ENCODE peak calls at places on chromosomes 2 and 18, in five cellular contexts. One of them, this sample, is unnamed.

GRCh38 chr2:152875832-152876669 is 157.6 kb downstream of the ARL6IP6 start:
- DNase-seq in left ventricle myocardium inferior: no peak
- DNase-seq in tibial artery: no peak
- DNase-seq in fibroblast of lung: no peak
- DNase-seq in substantia nigra: no peak
- DNase-seq in this sample: no peak

GRCh38 chr18:63444567-63444966 is 22.3 kb upstream of the VPS4B start:
- DNase-seq in left ventricle myocardium inferior: no peak
- DNase-seq in tibial artery: peak
- DNase-seq in fibroblast of lung: peak
- DNase-seq in substantia nigra: no peak
- DNase-seq in this sample: no peak

GRCh38 chr2:101873543-101873942 is 118.2 kb upstream of the IL1R2 start:
- DNase-seq in left ventricle myocardium inferior: no peak
- DNase-seq in tibial artery: no peak
- DNase-seq in fibroblast of lung: peak
- DNase-seq in substantia nigra: no peak
- DNase-seq in this sample: no peak

GRCh38 chr18:78085241-78086185 is 835.9 kb downstream of the GALR1 start:
- DNase-seq in left ventricle myocardium inferior: no peak
- DNase-seq in tibial artery: no peak
- DNase-seq in fibroblast of lung: no peak
- DNase-seq in substantia nigra: no peak
- DNase-seq in this sample: no peak

GRCh38 chr2:188922191-188922590 is 52.0 kb upstream of the COL3A1 start:
- DNase-seq in left ventricle myocardium inferior: no peak
- DNase-seq in tibial artery: no peak
- DNase-seq in fibroblast of lung: no peak
- DNase-seq in substantia nigra: no peak
- DNase-seq in this sample: no peak

GRCh38 chr2:10125842-10126596 is 3.5 kb downstream of the RRM2 start:
- DNase-seq in left ventricle myocardium inferior: no peak
- DNase-seq in tibial artery: no peak
- DNase-seq in fibroblast of lung: no peak
- DNase-seq in substantia nigra: no peak
- DNase-seq in this sample: no peak

GRCh38 chr18:63237911-63238710 is 81.5 kb downstream of the BCL2 start:
- DNase-seq in left ventricle myocardium inferior: no peak
- DNase-seq in tibial artery: no peak
- DNase-seq in fibroblast of lung: peak
- DNase-seq in substantia nigra: no peak
- DNase-seq in this sample: peak

GRCh38 chr2:138602166-138602460 is 100.5 kb downstream of the SPOPL start:
- DNase-seq in left ventricle myocardium inferior: no peak
- DNase-seq in tibial artery: no peak
- DNase-seq in fibroblast of lung: no peak
- DNase-seq in substantia nigra: no peak
- DNase-seq in this sample: no peak

GRCh38 chr18:34911081-34911480 is 130.1 kb upstream of the MAPRE2 start:
- DNase-seq in left ventricle myocardium inferior: no peak
- DNase-seq in tibial artery: no peak
- DNase-seq in fibroblast of lung: no peak
- DNase-seq in substantia nigra: no peak
- DNase-seq in this sample: no peak

GRCh38 chr2:63845866-63846265 is 4.2 kb downstream of the UGP2 start:
- DNase-seq in left ventricle myocardium inferior: no peak
- DNase-seq in tibial artery: no peak
- DNase-seq in fibroblast of lung: no peak
- DNase-seq in substantia nigra: no peak
- DNase-seq in this sample: no peak

GRCh38 chr2:212863185-212863588 is 288.2 kb downstream of the IKZF2 start:
- DNase-seq in left ventricle myocardium inferior: no peak
- DNase-seq in tibial artery: no peak
- DNase-seq in fibroblast of lung: peak
- DNase-seq in substantia nigra: no peak
- DNase-seq in this sample: no peak

GRCh38 chr2:54949431-54949830 is 100.8 kb downstream of the RTN4 start:
- DNase-seq in left ventricle myocardium inferior: no peak
- DNase-seq in tibial artery: no peak
- DNase-seq in fibroblast of lung: peak
- DNase-seq in substantia nigra: no peak
- DNase-seq in this sample: no peak

GRCh38 chr2:74695663-74696062 is 41.6 kb downstream of the SEMA4F start:
- DNase-seq in left ventricle myocardium inferior: no peak
- DNase-seq in tibial artery: no peak
- DNase-seq in fibroblast of lung: no peak
- DNase-seq in substantia nigra: no peak
- DNase-seq in this sample: no peak

DNA sequence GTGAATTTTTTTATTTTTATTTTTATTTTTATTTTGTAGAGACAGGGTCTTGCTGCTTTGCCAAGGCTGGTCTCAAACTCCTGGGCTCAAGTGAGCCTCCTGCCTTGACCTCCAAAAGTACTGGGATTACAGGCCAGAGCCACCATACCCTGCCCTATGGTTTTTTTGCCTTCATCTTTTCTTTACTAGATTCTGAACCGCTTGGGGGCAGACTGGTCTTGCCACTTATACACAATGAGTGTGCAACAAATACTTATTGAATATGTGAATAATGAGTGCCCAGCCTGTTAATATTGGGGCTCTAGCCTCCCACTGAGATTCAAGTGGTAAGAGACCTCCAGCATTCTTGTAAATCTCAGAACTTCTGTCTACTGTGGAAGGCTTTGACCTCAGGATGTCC is 3.9 kb downstream of the NCK2 start:
- DNase-seq in left ventricle myocardium inferior: no peak
- DNase-seq in tibial artery: no peak
- DNase-seq in fibroblast of lung: no peak
- DNase-seq in substantia nigra: no peak
- DNase-seq in this sample: no peak
- H3K27ac ChIP-seq in left ventricle myocardium inferior: no peak
- H3K27ac ChIP-seq in tibial artery: no peak
- H3K27ac ChIP-seq in fibroblast of lung: peak
- H3K27ac ChIP-seq in substantia nigra: no peak
- H3K27ac ChIP-seq in this sample: no peak

DNA sequence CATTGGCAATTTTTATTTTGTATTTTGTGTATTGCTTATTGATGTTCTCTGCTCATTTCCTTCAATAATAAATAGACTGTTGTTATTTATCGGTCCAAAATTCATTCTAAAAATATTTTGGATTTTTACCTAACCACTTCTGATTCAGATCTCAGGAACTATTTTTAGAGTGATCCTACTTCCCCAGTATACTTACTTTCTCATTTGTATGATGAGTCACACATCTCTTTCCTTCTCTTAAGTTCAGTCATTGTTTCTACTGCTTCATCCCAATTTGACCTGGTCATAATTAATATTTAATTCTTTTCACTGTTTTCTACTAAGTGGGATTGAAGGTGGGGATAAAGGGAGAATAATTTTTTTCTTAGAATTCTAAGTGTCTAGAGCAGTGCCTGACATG is 75.1 kb downstream of the AGPS start:
- DNase-seq in left ventricle myocardium inferior: no peak
- DNase-seq in tibial artery: no peak
- DNase-seq in fibroblast of lung: peak
- DNase-seq in substantia nigra: no peak
- DNase-seq in this sample: no peak
- H3K27ac ChIP-seq in left ventricle myocardium inferior: no peak
- H3K27ac ChIP-seq in tibial artery: no peak
- H3K27ac ChIP-seq in fibroblast of lung: no peak
- H3K27ac ChIP-seq in substantia nigra: no peak
- H3K27ac ChIP-seq in this sample: no peak

GRCh38 chr2:224958873-224959272 is 83.4 kb downstream of the DOCK10 start:
- DNase-seq in left ventricle myocardium inferior: no peak
- DNase-seq in tibial artery: no peak
- DNase-seq in fibroblast of lung: no peak
- DNase-seq in substantia nigra: no peak
- DNase-seq in this sample: no peak
- H3K27ac ChIP-seq in left ventricle myocardium inferior: no peak
- H3K27ac ChIP-seq in tibial artery: peak
- H3K27ac ChIP-seq in fibroblast of lung: no peak
- H3K27ac ChIP-seq in substantia nigra: peak
- H3K27ac ChIP-seq in this sample: no peak

GRCh38 chr2:41940715-41941114 is 107.1 kb upstream of the PKDCC start:
- DNase-seq in left ventricle myocardium inferior: no peak
- DNase-seq in tibial artery: no peak
- DNase-seq in fibroblast of lung: no peak
- DNase-seq in substantia nigra: no peak
- DNase-seq in this sample: no peak
- H3K27ac ChIP-seq in left ventricle myocardium inferior: peak
- H3K27ac ChIP-seq in tibial artery: peak
- H3K27ac ChIP-seq in fibroblast of lung: no peak
- H3K27ac ChIP-seq in substantia nigra: no peak
- H3K27ac ChIP-seq in this sample: peak

GRCh38 chr2:217831306-217831705 is 171.5 kb downstream of the TNS1 start:
- DNase-seq in left ventricle myocardium inferior: no peak
- DNase-seq in tibial artery: no peak
- DNase-seq in fibroblast of lung: no peak
- DNase-seq in substantia nigra: no peak
- DNase-seq in this sample: no peak
- H3K27ac ChIP-seq in left ventricle myocardium inferior: peak
- H3K27ac ChIP-seq in tibial artery: peak
- H3K27ac ChIP-seq in fibroblast of lung: no peak
- H3K27ac ChIP-seq in substantia nigra: no peak
- H3K27ac ChIP-seq in this sample: peak

GRCh38 chr18:3623769-3624545 is 174.0 kb downstream of the TGIF1 start:
- DNase-seq in left ventricle myocardium inferior: peak
- DNase-seq in tibial artery: peak
- DNase-seq in fibroblast of lung: peak
- DNase-seq in substantia nigra: no peak
- DNase-seq in this sample: peak

GRCh38 chr18:3626927-3627240 is 176.9 kb downstream of the TGIF1 start:
- DNase-seq in left ventricle myocardium inferior: no peak
- DNase-seq in tibial artery: no peak
- DNase-seq in fibroblast of lung: no peak
- DNase-seq in substantia nigra: no peak
- DNase-seq in this sample: no peak

GRCh38 chr18:3624546-3624817 is 174.5 kb downstream of the TGIF1 start:
- DNase-seq in left ventricle myocardium inferior: no peak
- DNase-seq in tibial artery: no peak
- DNase-seq in fibroblast of lung: no peak
- DNase-seq in substantia nigra: no peak
- DNase-seq in this sample: no peak

GRCh38 chr18:3625717-3626091 is 175.7 kb downstream of the TGIF1 start:
- DNase-seq in left ventricle myocardium inferior: no peak
- DNase-seq in tibial artery: no peak
- DNase-seq in fibroblast of lung: no peak
- DNase-seq in substantia nigra: no peak
- DNase-seq in this sample: no peak

DNA sequence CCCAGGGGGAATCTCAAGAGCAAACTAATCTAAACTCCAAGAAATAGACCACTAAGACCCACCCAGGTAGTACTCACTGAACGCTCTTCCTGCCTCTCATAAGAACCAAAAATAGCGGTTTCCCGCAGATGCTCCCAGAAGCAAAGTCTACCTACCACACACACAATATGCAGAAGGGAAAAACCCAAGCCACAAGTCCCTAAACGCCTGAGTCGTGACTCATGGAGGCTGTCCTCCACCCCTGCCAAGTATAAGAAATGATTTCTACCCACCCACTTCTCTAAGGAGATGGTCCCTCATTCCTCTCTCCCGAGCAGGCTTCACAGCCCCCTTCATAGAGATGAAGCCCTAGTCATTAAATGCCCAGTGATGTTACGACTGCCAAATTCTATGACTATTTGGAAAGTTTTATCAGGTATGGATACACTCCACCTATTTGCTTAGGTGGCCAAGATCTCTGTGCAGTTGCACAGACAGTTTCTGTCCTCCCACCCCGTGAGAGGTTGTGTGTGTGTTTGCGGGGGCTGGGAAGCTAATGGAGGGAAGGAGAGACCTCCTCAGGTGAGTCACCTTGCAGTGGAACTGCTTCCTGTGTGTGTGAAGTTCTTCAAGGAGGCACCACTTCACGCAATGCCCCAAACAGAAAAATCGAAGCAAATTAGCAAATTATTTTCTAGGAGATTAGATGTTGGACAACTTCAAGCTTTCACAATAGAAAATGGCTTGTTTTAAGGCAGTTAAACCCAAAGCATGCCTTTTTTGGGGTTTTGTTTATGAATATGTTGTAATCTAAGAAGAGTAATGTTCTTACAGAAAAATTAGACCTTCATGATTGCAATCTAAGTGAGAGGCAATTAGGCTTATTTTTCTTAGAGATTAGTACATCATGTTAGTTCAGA is 175.1 kb downstream of the TGIF1 start:
- DNase-seq in left ventricle myocardium inferior: no peak
- DNase-seq in tibial artery: no peak
- DNase-seq in fibroblast of lung: peak
- DNase-seq in substantia nigra: no peak
- DNase-seq in this sample: no peak
- H3K27ac ChIP-seq in left ventricle myocardium inferior: peak
- H3K27ac ChIP-seq in tibial artery: peak
- H3K27ac ChIP-seq in fibroblast of lung: peak
- H3K27ac ChIP-seq in substantia nigra: no peak
- H3K27ac ChIP-seq in this sample: peak

DNA sequence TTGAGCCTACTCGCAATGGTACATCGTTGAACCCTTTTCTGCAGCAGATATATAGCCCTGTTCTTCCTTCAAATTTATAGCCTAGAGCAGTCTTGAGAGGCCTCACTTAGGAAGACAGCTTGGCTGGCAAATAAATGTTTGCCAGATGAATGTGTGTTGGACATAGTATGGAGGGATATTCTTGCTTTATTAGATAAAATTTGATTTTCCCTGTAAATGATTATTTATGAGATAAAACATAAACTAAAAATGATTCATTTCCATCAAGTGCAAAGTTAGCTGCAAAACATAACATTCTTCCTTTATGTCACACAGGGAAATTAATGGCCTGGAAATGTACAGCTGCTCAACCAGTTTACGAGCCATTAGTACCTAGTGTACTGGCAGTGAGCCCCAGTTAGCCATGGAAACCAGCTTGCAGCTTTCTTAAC is 82.5 kb downstream of the LIMS1 start:
- DNase-seq in left ventricle myocardium inferior: no peak
- DNase-seq in tibial artery: no peak
- DNase-seq in fibroblast of lung: peak
- DNase-seq in substantia nigra: no peak
- DNase-seq in this sample: no peak
- H3K27ac ChIP-seq in left ventricle myocardium inferior: no peak
- H3K27ac ChIP-seq in tibial artery: no peak
- H3K27ac ChIP-seq in fibroblast of lung: peak
- H3K27ac ChIP-seq in substantia nigra: no peak
- H3K27ac ChIP-seq in this sample: no peak

This sample was measured in heart left ventricle.